ENCODE peak calls at places on chromosomes 5 and 9, in five cellular contexts. N, S, F, C and V are unnamed samples.

GRCh38 chr9:1042466-1042865 is 7.7 kb upstream of the DMRT2 start:
- DNase-seq in N (peak), S (no peak), F (peak), C (no peak), V (no peak)

GRCh38 chr5:155512302-155512701 is 498.7 kb downstream of the KIF4B start:
- DNase-seq in N (no peak), S (no peak), F (no peak), C (no peak), V (no peak)

GRCh38 chr9:96058218-96058617 is 182.7 kb downstream of the ERCC6L2 start:
- DNase-seq in N (no peak), S (no peak), F (no peak), C (no peak), V (no peak)

GRCh38 chr5:159430361-159431018 is 100.2 kb upstream of the IL12B start:
- DNase-seq in N (no peak), S (no peak), F (no peak), C (no peak), V (no peak)

GRCh38 chr5:74206571-74207550 is 433.7 kb downstream of the ENC1 start:
- DNase-seq in N (peak), S (peak), F (peak), C (no peak), V (peak)

GRCh38 chr5:65027149-65027548 is 258.4 kb downstream of the CWC27 start:
- DNase-seq in N (no peak), S (no peak), F (peak), C (no peak), V (no peak)

GRCh38 chr5:154355141-154355611 is 90.6 kb upstream of the SAP30L start:
- DNase-seq in N (no peak), S (no peak), F (peak), C (no peak), V (peak)

GRCh38 chr9:128421474-128422010 is 885 bp downstream of the CERCAM start:
- DNase-seq in N (no peak), S (no peak), F (no peak), C (no peak), V (no peak)

GRCh38 chr9:135039266-135039870 is 48.1 kb upstream of the OLFM1 start:
- DNase-seq in N (no peak), S (peak), F (no peak), C (no peak), V (peak)

GRCh38 chr5:141853895-141854626 is 24.1 kb downstream of the PCDH1 start:
- DNase-seq in N (no peak), S (no peak), F (no peak), C (no peak), V (no peak)

GRCh38 chr9:109166771-109167601 is at the start of gene FRRS1L:
- DNase-seq in N (no peak), S (no peak), F (peak), C (no peak), V (no peak)

GRCh38 chr5:55172937-55173695 is at the start of gene CDC20B:
- DNase-seq in N (peak), S (peak), F (peak), C (no peak), V (peak)

GRCh38 chr9:27209034-27209433 is 87.9 kb downstream of the EQTN start:
- DNase-seq in N (no peak), S (no peak), F (no peak), C (no peak), V (no peak)

GRCh38 chr5:170788626-170789304 is 5.2 kb downstream of the GABRP start:
- DNase-seq in N (no peak), S (no peak), F (no peak), C (no peak), V (no peak)

GRCh38 chr5:14250094-14250777 is 107.1 kb downstream of the TRIO start:
- DNase-seq in N (peak), S (no peak), F (peak), C (no peak), V (peak)

GRCh38 chr5:175689147-175689991 is 31.5 kb downstream of the HRH2 start:
- DNase-seq in N (peak), S (no peak), F (no peak), C (no peak), V (peak)

GRCh38 chr9:17005085-17005484 is 129.8 kb upstream of the CNTLN start:
- DNase-seq in N (peak), S (peak), F (no peak), C (no peak), V (peak)

GRCh38 chr5:140725799-140726471 is 25.7 kb downstream of the ZMAT2 start:
- DNase-seq in N (peak), S (peak), F (peak), C (peak), V (peak)

GRCh38 chr5:141494761-141495455 is 6.0 kb downstream of the PCDHGC5 start:
- DNase-seq in N (no peak), S (no peak), F (no peak), C (no peak), V (peak)

GRCh38 chr9:76027426-76027825 is 137.0 kb downstream of the PCSK5 start:
- DNase-seq in N (no peak), S (no peak), F (no peak), C (no peak), V (no peak)

GRCh38 chr9:128411373-128412119 is 9.1 kb upstream of the CERCAM start:
- DNase-seq in N (no peak), S (no peak), F (no peak), C (no peak), V (no peak)

GRCh38 chr9:133359420-133360175 is 3.2 kb downstream of the SURF2 start:
- DNase-seq in N (no peak), S (no peak), F (peak), C (no peak), V (no peak)

GRCh38 chr5:96121362-96121761 is 159.7 kb upstream of the ELL2 start:
- DNase-seq in N (no peak), S (peak), F (no peak), C (no peak), V (no peak)

GRCh38 chr5:23274156-23274555 is 233.3 kb upstream of the PRDM9 start:
- DNase-seq in N (no peak), S (no peak), F (no peak), C (no peak), V (no peak)

GRCh38 chr9:74245871-74246552 is 251.1 kb upstream of the RORB start:
- DNase-seq in N (no peak), S (no peak), F (no peak), C (no peak), V (no peak)

GRCh38 chr5:128237504-128237903 is 153.9 kb downstream of the SLC12A2 start:
- DNase-seq in N (no peak), S (no peak), F (no peak), C (no peak), V (no peak)

GRCh38 chr5:147391781-147392180 is 118.1 kb downstream of the DPYSL3 start:
- DNase-seq in N (peak), S (peak), F (peak), C (no peak), V (peak)

GRCh38 chr9:20022410-20022809 is 233.6 kb upstream of the SLC24A2 start:
- DNase-seq in N (no peak), S (no peak), F (no peak), C (no peak), V (no peak)

GRCh38 chr5:149456597-149457392 is 77.7 kb upstream of the IL17B start:
- DNase-seq in N (no peak), S (no peak), F (peak), C (no peak), V (no peak)
- TF ChIP-seq EP300 in N (no peak), S (no peak), F (no peak), C (no peak), V (no peak)

DNA sequence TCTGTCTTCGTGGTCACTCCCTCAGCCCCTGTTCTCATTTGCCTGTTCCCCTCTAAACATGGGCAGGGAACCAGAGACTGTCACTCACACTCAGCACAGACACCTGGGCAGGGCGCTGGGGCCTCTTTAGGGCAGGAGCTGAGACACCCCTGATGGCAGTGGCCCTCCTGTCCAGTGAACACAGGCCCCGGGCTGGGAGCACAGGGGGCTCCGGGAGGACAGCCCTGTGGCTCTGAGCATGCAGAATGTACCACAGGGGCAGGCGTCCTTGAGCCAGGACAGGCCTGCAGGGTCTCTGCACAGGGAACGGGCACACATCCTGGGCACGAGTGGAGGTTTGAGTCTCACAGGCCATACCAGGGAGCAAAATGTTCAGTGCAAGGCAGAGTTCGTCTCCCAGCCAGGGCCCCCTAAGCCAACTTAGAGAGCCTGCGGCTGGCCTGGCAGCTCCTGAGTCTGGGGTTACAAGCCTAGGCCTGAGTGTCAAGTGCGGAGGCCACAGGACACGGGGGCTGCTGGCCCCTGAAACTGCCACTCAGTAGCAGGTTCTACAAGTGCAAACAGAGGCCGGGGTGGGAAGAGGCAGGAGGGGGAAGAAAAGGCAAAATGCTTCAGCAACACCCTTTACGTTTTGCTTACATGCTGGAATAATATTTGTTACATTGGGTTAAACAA is 55.9 kb upstream of the NKD2 start:
- DNase-seq in N (no peak), S (no peak), F (no peak), C (no peak), V (no peak)
- TF ChIP-seq CTCF in N (no peak), S (no peak), F (no peak), C (no peak), V (no peak)

DNA sequence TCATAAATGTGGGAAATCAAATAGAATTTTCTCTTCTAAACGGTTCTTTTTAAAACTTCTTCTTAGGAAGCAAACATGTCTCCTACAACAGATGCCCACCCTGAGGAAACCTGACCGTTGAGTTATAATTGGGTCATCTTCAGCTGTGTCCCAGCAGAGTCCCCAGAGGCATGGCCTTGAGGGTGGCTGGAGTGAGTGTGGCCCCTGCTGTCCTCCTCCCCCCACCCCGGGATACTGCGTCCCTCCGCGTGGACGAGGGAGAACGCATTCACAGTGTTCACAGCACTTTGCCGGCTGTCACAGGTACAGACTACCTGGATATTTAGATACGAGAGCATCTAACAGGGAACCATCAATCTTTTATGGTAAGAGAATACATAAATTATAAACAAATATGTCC is 214.8 kb downstream of the IRX2 start:
- DNase-seq in N (no peak), S (no peak), F (no peak), C (no peak), V (no peak)
- TF ChIP-seq POLR2AphosphoS5 in N (no peak), S (no peak), F (no peak), C (no peak), V (no peak)

DNA sequence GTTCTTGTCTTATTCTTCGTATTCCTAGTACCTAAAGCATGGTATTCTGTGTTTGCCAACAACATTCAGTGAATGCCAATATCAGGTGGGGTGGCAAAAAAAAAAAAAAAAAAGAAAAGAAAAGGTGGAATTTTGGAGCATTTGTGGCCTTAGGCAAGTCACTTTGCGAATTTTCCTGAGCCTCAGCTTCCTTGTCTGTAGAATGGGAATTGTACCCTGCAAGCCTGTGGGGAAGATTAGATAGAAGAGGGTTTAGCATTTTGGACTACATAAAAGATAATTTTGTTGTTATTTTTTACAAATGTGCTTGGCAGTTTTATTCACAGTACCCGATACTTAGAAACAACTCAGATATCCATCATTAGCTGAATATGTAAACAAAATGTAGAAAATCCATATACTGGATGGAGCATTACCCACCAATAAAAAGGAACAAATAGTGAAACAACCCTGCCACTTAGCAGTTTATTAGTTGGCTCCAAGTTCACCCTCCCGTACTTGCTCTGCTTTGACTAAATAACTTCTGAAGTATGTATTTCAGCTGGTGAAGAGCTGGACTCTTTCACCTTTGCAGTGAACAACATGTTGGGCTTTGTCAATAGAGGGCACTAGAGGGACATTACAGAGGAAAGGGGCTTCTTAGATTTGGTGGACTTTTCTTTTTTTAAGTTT is 13.6 kb downstream of the UBE2D2 start:
- DNase-seq in N (no peak), S (no peak), F (peak), C (no peak), V (no peak)
- TF ChIP-seq EP300 in N (no peak), S (no peak), F (no peak), C (no peak), V (no peak)

GRCh38 chr5:157137691-157138090 is 5.0 kb downstream of the MED7 start:
- DNase-seq in N (no peak), S (no peak), F (no peak), C (no peak), V (peak)

GRCh38 chr5:157148734-157149615 is 6.3 kb upstream of the MED7 start:
- DNase-seq in N (peak), S (peak), F (peak), C (peak), V (no peak)

GRCh38 chr5:157142317-157143126 is at the start of gene MED7:
- DNase-seq in N (peak), S (peak), F (peak), C (peak), V (peak)

GRCh38 chr5:157143127-157143959 is 678 bp upstream of the MED7 start:
- DNase-seq in N (peak), S (peak), F (peak), C (no peak), V (peak)
- TF ChIP-seq CTCF in N (no peak), S (no peak), F (no peak), C (no peak), V (no peak)

GRCh38 chr5:88256037-88256436 is 12.6 kb downstream of the TMEM161B start:
- DNase-seq in N (no peak), S (no peak), F (no peak), C (no peak), V (no peak)

GRCh38 chr5:88256872-88257271 is 11.8 kb downstream of the TMEM161B start:
- DNase-seq in N (no peak), S (no peak), F (no peak), C (no peak), V (no peak)

GRCh38 chr5:88251048-88251711 is 17.5 kb downstream of the TMEM161B start:
- DNase-seq in N (no peak), S (no peak), F (no peak), C (no peak), V (no peak)

GRCh38 chr5:88250010-88250409 is 18.6 kb downstream of the TMEM161B start:
- DNase-seq in N (no peak), S (no peak), F (no peak), C (no peak), V (no peak)

GRCh38 chr5:88254320-88254719 is 14.3 kb downstream of the TMEM161B start:
- DNase-seq in N (no peak), S (no peak), F (no peak), C (no peak), V (no peak)
- TF ChIP-seq POLR2AphosphoS5 in N (no peak), S (no peak), F (no peak), C (no peak), V (no peak)